ENCODE peak calls at places on chromosomes 7 and 10, in six cellular contexts. Y is astrocyte of the cerebellum; K is LNCaP clone FGC; R is cardiac fibroblast; G is DND-41; X is CD4-positive, alpha-beta T cell. T is an unnamed sample.

GRCh38 chr10:1474376-1475094 is 262.8 kb downstream of the ADARB2 start:
- DNase-seq in Y (no peak), K (no peak), R (no peak), G (no peak), X (no peak), T (no peak)

GRCh38 chr7:2633538-2634264 is 1.9 kb downstream of the TTYH3 start:
- DNase-seq in Y (peak), K (no peak), R (peak), G (peak), X (no peak), T (peak)

GRCh38 chr10:80539421-80539999 is 1.8 kb downstream of the SH2D4B start:
- DNase-seq in Y (no peak), K (no peak), R (no peak), G (no peak), X (no peak), T (no peak)

GRCh38 chr7:815284-816216 is 16.7 kb upstream of the SUN1 start:
- DNase-seq in Y (no peak), K (no peak), R (no peak), G (no peak), X (no peak), T (peak)

GRCh38 chr7:2923886-2924574 is 79.9 kb upstream of the GNA12 start:
- DNase-seq in Y (no peak), K (no peak), R (no peak), G (no peak), X (no peak), T (no peak)

GRCh38 chr7:30800785-30801252 is 29.6 kb downstream of the MINDY4 start:
- DNase-seq in Y (peak), K (no peak), R (peak), G (peak), X (peak), T (peak)

GRCh38 chr10:120266037-120266436 is 191.0 kb upstream of the PLPP4 start:
- DNase-seq in Y (no peak), K (no peak), R (no peak), G (no peak), X (no peak), T (no peak)

GRCh38 chr7:99258501-99258900 is 14.1 kb upstream of the MYH16 start:
- DNase-seq in Y (no peak), K (no peak), R (peak), G (no peak), X (no peak), T (no peak)

GRCh38 chr10:59134302-59134701 is 42.1 kb upstream of the PHYHIPL start:
- DNase-seq in Y (no peak), K (no peak), R (no peak), G (no peak), X (no peak), T (no peak)

GRCh38 chr7:44294325-44295069 is 30.9 kb downstream of the CAMK2B start:
- DNase-seq in Y (no peak), K (no peak), R (no peak), G (no peak), X (no peak), T (no peak)

GRCh38 chr10:49614242-49615198 is 683 bp downstream of the CHAT start:
- DNase-seq in Y (no peak), K (no peak), R (no peak), G (no peak), X (no peak), T (no peak)

GRCh38 chr7:64590971-64591370 is 28.1 kb upstream of the ZNF680 start:
- DNase-seq in Y (no peak), K (no peak), R (no peak), G (no peak), X (no peak), T (no peak)

GRCh38 chr7:27145167-27145883 is 1.8 kb upstream of the HOXA5 start:
- DNase-seq in Y (no peak), K (no peak), R (no peak), G (no peak), X (no peak), T (no peak)

GRCh38 chr7:4149236-4149635 is 532.9 kb upstream of the FOXK1 start:
- DNase-seq in Y (no peak), K (no peak), R (no peak), G (no peak), X (no peak), T (no peak)

GRCh38 chr7:149688836-149689590 is 84.4 kb downstream of the ZNF467 start:
- DNase-seq in Y (no peak), K (no peak), R (no peak), G (no peak), X (no peak), T (no peak)

GRCh38 chr7:327305-327931 is 37.4 kb downstream of the FOXL3 start:
- DNase-seq in Y (no peak), K (no peak), R (no peak), G (no peak), X (no peak), T (no peak)

GRCh38 chr7:52257890-52258289 is 777.5 kb upstream of the POM121L12 start:
- DNase-seq in Y (peak), K (no peak), R (no peak), G (no peak), X (no peak), T (no peak)

DNA sequence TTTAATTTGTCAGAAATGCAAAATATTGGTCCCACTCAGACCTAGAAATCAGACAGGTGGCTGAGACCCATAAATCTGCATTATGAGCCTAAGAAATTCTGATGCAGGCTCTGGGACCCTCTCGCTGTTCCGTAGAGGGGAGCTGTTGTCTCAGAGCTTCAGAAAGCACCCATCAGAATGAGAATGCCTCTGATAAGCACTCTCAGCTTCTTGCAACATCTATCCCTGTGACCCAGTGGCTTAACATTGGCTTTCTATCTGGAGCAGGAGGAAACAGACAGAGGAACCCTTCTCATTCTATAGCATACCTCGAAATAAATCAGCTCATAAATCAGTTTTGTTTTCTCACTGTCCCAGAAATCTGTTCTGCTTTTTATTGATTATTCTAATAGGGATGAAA is 184.6 kb upstream of the SP4 start:
- DNase-seq in Y (no peak), K (no peak), R (no peak), G (no peak), X (no peak), T (no peak)
- TF ChIP-seq CTCF in Y (no peak), K (no peak), R (no peak), G (no peak), X (no peak), T (no peak)

GRCh38 chr7:155856656-155857055 is 44.4 kb upstream of the SHH start:
- DNase-seq in Y (no peak), K (no peak), R (no peak), G (no peak), X (no peak), T (no peak)
- TF ChIP-seq CTCF in Y (no peak), K (no peak), R (no peak), G (no peak), X (no peak), T (no peak)

GRCh38 chr10:127832456-127832855 is 60.3 kb downstream of the CLRN3 start:
- DNase-seq in Y (no peak), K (no peak), R (no peak), G (no peak), X (no peak), T (no peak)
- TF ChIP-seq CTCF in Y (no peak), K (no peak), R (no peak), G (no peak), X (no peak), T (no peak)

GRCh38 chr7:145020454-145020853 is 184.6 kb upstream of the TPK1 start:
- DNase-seq in Y (no peak), K (no peak), R (no peak), G (no peak), X (no peak), T (no peak)

DNA sequence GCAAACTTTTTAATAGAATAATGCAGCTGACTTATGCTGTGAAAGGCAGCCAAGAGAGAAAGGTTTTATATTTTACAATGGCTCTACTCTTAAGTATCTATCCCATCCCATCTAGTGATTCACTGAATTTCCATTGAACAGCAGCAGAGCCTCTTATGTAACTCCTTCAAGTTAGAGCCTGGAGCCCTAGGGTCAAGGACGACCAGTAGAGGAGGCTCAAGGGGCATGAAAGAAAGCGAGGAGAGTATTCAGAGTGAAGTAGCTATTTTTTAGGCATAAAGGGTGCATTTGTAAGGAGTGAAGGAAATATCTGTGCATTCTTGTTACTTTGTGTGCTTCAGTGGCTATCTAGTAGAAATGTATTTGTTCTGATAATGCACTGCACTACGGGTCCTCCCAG is 180.2 kb upstream of the TPK1 start:
- DNase-seq in Y (no peak), K (no peak), R (no peak), G (no peak), X (no peak), T (no peak)
- TF ChIP-seq CTCF in Y (no peak), K (peak), R (no peak), G (peak), X (no peak), T (no peak)

DNA sequence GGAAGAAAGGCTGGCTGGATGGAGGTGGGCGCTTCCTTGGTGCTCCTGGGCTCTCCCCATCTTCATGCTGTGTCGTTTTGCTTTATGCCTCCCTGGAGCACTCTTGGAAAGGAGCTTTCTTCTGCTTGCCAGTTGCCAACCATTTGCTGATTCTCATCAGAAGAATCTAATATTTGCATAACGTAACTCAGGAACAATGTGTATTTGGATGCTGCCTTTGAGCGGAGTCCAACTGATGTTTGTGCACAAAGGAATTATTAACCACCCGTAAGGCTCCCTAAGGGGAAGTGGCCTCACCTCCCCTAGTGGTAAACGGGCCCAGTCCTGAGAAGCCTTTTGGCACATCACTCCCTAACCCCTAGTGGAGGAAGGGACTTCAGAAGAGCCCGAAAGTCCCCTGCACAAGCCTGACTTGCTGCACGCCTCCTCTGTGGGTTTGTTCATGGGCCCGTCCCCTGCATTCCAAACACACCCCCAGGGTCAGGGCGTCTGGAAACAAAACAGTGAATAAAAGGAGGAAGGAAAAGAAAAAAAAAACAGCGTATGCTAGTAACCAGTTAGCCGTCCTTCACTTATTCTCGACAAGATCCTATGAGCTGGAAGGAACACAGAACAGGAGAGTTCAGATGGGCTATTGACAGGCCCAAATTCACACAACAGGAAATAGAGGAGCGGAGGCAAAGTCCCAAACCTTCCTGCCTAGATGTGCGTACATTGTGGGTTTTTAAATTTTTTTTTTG is 602.2 kb downstream of the LRMDA start:
- DNase-seq in Y (peak), K (peak), R (peak), G (no peak), X (no peak), T (no peak)
- TF ChIP-seq CTCF in Y (peak), K (peak), R (no peak), G (no peak), X (no peak), T (no peak)

GRCh38 chr7:90453931-90454330 is 15.5 kb upstream of the PTTG1IP2 start:
- DNase-seq in Y (no peak), K (no peak), R (no peak), G (no peak), X (no peak), T (no peak)

GRCh38 chr7:90455163-90456030 is 14.0 kb upstream of the PTTG1IP2 start:
- DNase-seq in Y (peak), K (peak), R (peak), G (no peak), X (no peak), T (peak)

GRCh38 chr7:90461216-90461615 is 8.2 kb upstream of the PTTG1IP2 start:
- DNase-seq in Y (no peak), K (no peak), R (peak), G (no peak), X (no peak), T (no peak)

GRCh38 chr7:90458104-90458503 is 11.3 kb upstream of the PTTG1IP2 start:
- DNase-seq in Y (no peak), K (peak), R (no peak), G (no peak), X (no peak), T (no peak)

GRCh38 chr7:90459888-90460287 is 9.6 kb upstream of the PTTG1IP2 start:
- DNase-seq in Y (no peak), K (no peak), R (peak), G (no peak), X (no peak), T (no peak)
- TF ChIP-seq CTCF in Y (no peak), K (peak), R (peak), G (no peak), X (no peak), T (no peak)

DNA sequence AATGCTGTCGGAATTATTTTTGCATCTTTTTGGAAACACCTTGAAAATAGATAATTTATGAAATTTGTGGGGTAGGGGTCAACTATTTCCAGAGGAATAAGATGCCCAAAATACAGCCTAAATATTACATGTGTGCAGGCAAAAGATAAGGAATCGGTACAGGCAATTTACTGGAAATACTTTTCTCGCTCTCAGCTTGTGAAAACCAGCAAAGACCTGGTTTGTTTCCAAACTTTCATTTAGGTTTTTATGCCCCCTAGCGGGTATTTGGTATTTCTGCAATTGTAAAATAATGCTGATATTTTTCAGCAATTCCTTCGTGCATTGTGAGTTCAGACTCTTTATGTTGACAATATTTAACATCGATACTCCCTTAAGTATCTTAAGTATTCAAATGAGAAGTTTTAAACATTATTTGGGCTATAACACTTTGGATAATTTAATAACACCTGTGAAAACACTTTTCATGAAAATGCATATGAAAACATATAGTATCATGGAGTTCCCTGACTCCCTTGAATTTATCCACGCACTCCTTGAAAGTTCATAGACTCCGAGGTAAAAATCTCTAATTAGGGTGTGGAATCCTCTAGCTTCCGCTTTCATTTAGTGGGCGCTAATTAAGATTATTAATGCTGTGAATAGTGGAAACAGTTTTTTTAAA is 132.4 kb downstream of the TSPAN12 start:
- DNase-seq in Y (peak), K (no peak), R (peak), G (no peak), X (no peak), T (no peak)
- TF ChIP-seq CTCF in Y (peak), K (peak), R (peak), G (peak), X (peak), T (peak)

GRCh38 chr10:103594326-103594725 is 100.8 kb downstream of the NEURL1 start:
- DNase-seq in Y (no peak), K (no peak), R (no peak), G (no peak), X (no peak), T (no peak)

GRCh38 chr10:103592186-103593021 is 98.9 kb downstream of the NEURL1 start:
- DNase-seq in Y (no peak), K (no peak), R (peak), G (peak), X (peak), T (peak)

GRCh38 chr10:103590744-103591291 is 97.3 kb downstream of the NEURL1 start:
- DNase-seq in Y (no peak), K (no peak), R (no peak), G (no peak), X (no peak), T (no peak)

GRCh38 chr10:103595933-103596726 is 102.6 kb downstream of the NEURL1 start:
- DNase-seq in Y (no peak), K (no peak), R (peak), G (no peak), X (no peak), T (no peak)

GRCh38 chr10:103593022-103593570 is 99.6 kb downstream of the NEURL1 start:
- DNase-seq in Y (no peak), K (no peak), R (no peak), G (no peak), X (no peak), T (no peak)
- TF ChIP-seq CTCF in Y (no peak), K (no peak), R (no peak), G (no peak), X (no peak), T (no peak)

GRCh38 chr7:21500117-21500516 is 42.7 kb upstream of the DNAH11 start:
- DNase-seq in Y (no peak), K (no peak), R (no peak), G (no peak), X (no peak), T (no peak)

GRCh38 chr7:21497072-21497471 is 45.8 kb upstream of the DNAH11 start:
- DNase-seq in Y (no peak), K (no peak), R (no peak), G (no peak), X (no peak), T (no peak)
- TF ChIP-seq CTCF in Y (peak), K (no peak), R (no peak), G (no peak), X (no peak), T (no peak)